ENCODE peak calls at places on chromosomes 5 and 9, in seven cellular contexts. One of them, this sample, is unnamed.
A peak's percentile ranks its signal among the peaks of the same experiment; 100 is the strongest.

GRCh38 chr5:143341807-143342570 is 61.5 kb downstream of the NR3C1 start:
- DNase-seq in right lobe of liver: no peak
- DNase-seq in dorsolateral prefrontal cortex: no peak
- DNase-seq in fibroblast of lung: peak; percentile 71
- DNase-seq in OCI-LY7: no peak
- DNase-seq in coronary artery: no peak
- DNase-seq in kidney epithelial cell: peak; percentile 7
- DNase-seq in this sample: peak; percentile 35

GRCh38 chr5:157365732-157366131 is 94.3 kb upstream of the NIPAL4 start:
- DNase-seq in coronary artery: no peak
- DNase-seq in fibroblast of lung: no peak
- DNase-seq in kidney epithelial cell: no peak
- DNase-seq in dorsolateral prefrontal cortex: no peak
- DNase-seq in OCI-LY7: no peak
- DNase-seq in right lobe of liver: no peak
- DNase-seq in this sample: no peak

GRCh38 chr5:56638061-56638621 is 177.2 kb upstream of the MAP3K1 start:
- DNase-seq in kidney epithelial cell: peak; percentile 69
- DNase-seq in fibroblast of lung: no peak
- DNase-seq in right lobe of liver: peak; percentile 48
- DNase-seq in dorsolateral prefrontal cortex: no peak
- DNase-seq in coronary artery: no peak
- DNase-seq in OCI-LY7: no peak
- DNase-seq in this sample: peak; percentile 69

GRCh38 chr9:69785757-69786156 is 25.9 kb upstream of the PTAR1 start:
- DNase-seq in OCI-LY7: no peak
- DNase-seq in kidney epithelial cell: no peak
- DNase-seq in fibroblast of lung: peak; percentile 44
- DNase-seq in dorsolateral prefrontal cortex: no peak
- DNase-seq in coronary artery: no peak
- DNase-seq in right lobe of liver: no peak
- DNase-seq in this sample: no peak

GRCh38 chr5:179209359-179210150 is 135.7 kb downstream of the ADAMTS2 start:
- DNase-seq in OCI-LY7: no peak
- DNase-seq in fibroblast of lung: peak; percentile 72
- DNase-seq in right lobe of liver: no peak
- DNase-seq in dorsolateral prefrontal cortex: no peak
- DNase-seq in coronary artery: no peak
- DNase-seq in kidney epithelial cell: no peak
- DNase-seq in this sample: no peak

GRCh38 chr5:148312159-148312558 is at the start of gene SPINK7:
- DNase-seq in fibroblast of lung: no peak
- DNase-seq in OCI-LY7: no peak
- DNase-seq in dorsolateral prefrontal cortex: no peak
- DNase-seq in right lobe of liver: no peak
- DNase-seq in coronary artery: no peak
- DNase-seq in kidney epithelial cell: no peak
- DNase-seq in this sample: no peak

GRCh38 chr9:131228096-131228495 is 48.2 kb downstream of the FAM78A start:
- DNase-seq in coronary artery: no peak
- DNase-seq in dorsolateral prefrontal cortex: no peak
- DNase-seq in kidney epithelial cell: no peak
- DNase-seq in fibroblast of lung: no peak
- DNase-seq in OCI-LY7: no peak
- DNase-seq in right lobe of liver: no peak
- DNase-seq in this sample: no peak

GRCh38 chr9:81522721-81523551 is 166.4 kb downstream of the TLE1 start:
- DNase-seq in dorsolateral prefrontal cortex: no peak
- DNase-seq in kidney epithelial cell: no peak
- DNase-seq in coronary artery: no peak
- DNase-seq in fibroblast of lung: peak; percentile 57
- DNase-seq in right lobe of liver: peak; percentile 38
- DNase-seq in OCI-LY7: peak; percentile 39
- DNase-seq in this sample: no peak

GRCh38 chr5:146909496-146910068 is 31.0 kb upstream of the PPP2R2B start:
- DNase-seq in coronary artery: no peak
- DNase-seq in right lobe of liver: no peak
- DNase-seq in fibroblast of lung: no peak
- DNase-seq in dorsolateral prefrontal cortex: no peak
- DNase-seq in OCI-LY7: no peak
- DNase-seq in kidney epithelial cell: no peak
- DNase-seq in this sample: no peak

GRCh38 chr9:70484232-70485130 is 70.0 kb upstream of the KLF9 start:
- DNase-seq in kidney epithelial cell: no peak
- DNase-seq in fibroblast of lung: peak; percentile 67
- DNase-seq in dorsolateral prefrontal cortex: no peak
- DNase-seq in right lobe of liver: no peak
- DNase-seq in OCI-LY7: peak; percentile 38
- DNase-seq in coronary artery: no peak
- DNase-seq in this sample: no peak

GRCh38 chr5:124705577-124705976 is 40.9 kb downstream of the ZNF608 start:
- DNase-seq in right lobe of liver: no peak
- DNase-seq in dorsolateral prefrontal cortex: no peak
- DNase-seq in fibroblast of lung: no peak
- DNase-seq in coronary artery: no peak
- DNase-seq in kidney epithelial cell: no peak
- DNase-seq in OCI-LY7: peak; percentile 39
- DNase-seq in this sample: no peak

GRCh38 chr9:114033397-114034103 is 44.5 kb downstream of the AMBP start:
- DNase-seq in dorsolateral prefrontal cortex: no peak
- DNase-seq in kidney epithelial cell: no peak
- DNase-seq in coronary artery: peak; percentile 59
- DNase-seq in right lobe of liver: no peak
- DNase-seq in OCI-LY7: peak; percentile 3
- DNase-seq in fibroblast of lung: peak; percentile 8
- DNase-seq in this sample: no peak

GRCh38 chr5:170448221-170448620 is 55.6 kb upstream of the KCNIP1 start:
- DNase-seq in OCI-LY7: no peak
- DNase-seq in right lobe of liver: no peak
- DNase-seq in dorsolateral prefrontal cortex: no peak
- DNase-seq in coronary artery: no peak
- DNase-seq in kidney epithelial cell: no peak
- DNase-seq in fibroblast of lung: no peak
- DNase-seq in this sample: no peak

GRCh38 chr5:74685979-74686631 is 1.1 kb downstream of the HEXB start:
- DNase-seq in kidney epithelial cell: no peak
- DNase-seq in OCI-LY7: peak; percentile 48
- DNase-seq in dorsolateral prefrontal cortex: no peak
- DNase-seq in coronary artery: no peak
- DNase-seq in fibroblast of lung: peak; percentile 28
- DNase-seq in right lobe of liver: no peak
- DNase-seq in this sample: no peak

GRCh38 chr9:15915711-15916110 is 362.9 kb downstream of the CCDC171 start:
- DNase-seq in coronary artery: no peak
- DNase-seq in dorsolateral prefrontal cortex: no peak
- DNase-seq in OCI-LY7: no peak
- DNase-seq in fibroblast of lung: no peak
- DNase-seq in kidney epithelial cell: no peak
- DNase-seq in right lobe of liver: no peak
- DNase-seq in this sample: peak; percentile 0

GRCh38 chr5:150059623-150060022 is 26.7 kb downstream of the CSF1R start:
- DNase-seq in right lobe of liver: no peak
- DNase-seq in fibroblast of lung: no peak
- DNase-seq in OCI-LY7: no peak
- DNase-seq in kidney epithelial cell: no peak
- DNase-seq in dorsolateral prefrontal cortex: no peak
- DNase-seq in coronary artery: no peak
- DNase-seq in this sample: no peak
- TF ChIP-seq CTCF in right lobe of liver: no peak
- TF ChIP-seq CTCF in fibroblast of lung: no peak
- TF ChIP-seq CTCF in OCI-LY7: no peak
- TF ChIP-seq CTCF in kidney epithelial cell: no peak
- TF ChIP-seq CTCF in dorsolateral prefrontal cortex: no peak
- TF ChIP-seq CTCF in coronary artery: no peak
- TF ChIP-seq CTCF in this sample: no peak

GRCh38 chr5:24712047-24712446 is 67.3 kb upstream of the CDH10 start:
- DNase-seq in fibroblast of lung: no peak
- DNase-seq in coronary artery: no peak
- DNase-seq in right lobe of liver: no peak
- DNase-seq in dorsolateral prefrontal cortex: no peak
- DNase-seq in OCI-LY7: no peak
- DNase-seq in kidney epithelial cell: no peak
- DNase-seq in this sample: no peak

GRCh38 chr5:24720743-24721142 is 76.0 kb upstream of the CDH10 start:
- DNase-seq in coronary artery: no peak
- DNase-seq in right lobe of liver: no peak
- DNase-seq in dorsolateral prefrontal cortex: no peak
- DNase-seq in fibroblast of lung: no peak
- DNase-seq in kidney epithelial cell: no peak
- DNase-seq in OCI-LY7: no peak
- DNase-seq in this sample: no peak

GRCh38 chr5:24712947-24713346 is 68.2 kb upstream of the CDH10 start:
- DNase-seq in dorsolateral prefrontal cortex: no peak
- DNase-seq in kidney epithelial cell: no peak
- DNase-seq in fibroblast of lung: no peak
- DNase-seq in coronary artery: no peak
- DNase-seq in OCI-LY7: no peak
- DNase-seq in right lobe of liver: no peak
- DNase-seq in this sample: no peak

DNA sequence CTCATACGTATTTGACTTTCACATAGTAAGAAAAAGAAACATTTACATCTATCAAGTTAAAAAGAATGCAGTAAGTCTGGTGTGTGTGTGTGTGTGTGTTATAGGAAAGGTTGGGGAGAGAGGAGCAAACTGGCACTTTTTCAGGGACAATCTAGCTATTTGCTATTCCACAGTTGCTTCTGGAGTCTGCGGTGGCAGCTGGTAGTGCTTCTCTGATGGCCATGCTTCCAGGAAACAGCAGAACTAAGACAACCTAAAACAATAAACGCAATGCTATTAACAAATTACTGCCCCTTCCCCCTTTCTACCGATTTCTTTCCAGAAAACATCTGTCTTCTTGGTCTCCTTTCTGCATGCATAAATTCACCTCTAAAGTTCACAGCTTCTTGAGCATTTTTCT is 70.0 kb upstream of the CDH10 start:
- DNase-seq in fibroblast of lung: peak; percentile 22
- DNase-seq in OCI-LY7: no peak
- DNase-seq in kidney epithelial cell: no peak
- DNase-seq in right lobe of liver: no peak
- DNase-seq in dorsolateral prefrontal cortex: no peak
- DNase-seq in coronary artery: no peak
- DNase-seq in this sample: no peak
- H3K4me3 ChIP-seq in fibroblast of lung: no peak overlapping the region
- H3K4me3 ChIP-seq in OCI-LY7: no peak overlapping the region
- H3K4me3 ChIP-seq in kidney epithelial cell: no peak overlapping the region
- H3K4me3 ChIP-seq in right lobe of liver: no peak overlapping the region
- H3K4me3 ChIP-seq in dorsolateral prefrontal cortex: peak overlapping the region; percentile 17
- H3K4me3 ChIP-seq in coronary artery: no peak overlapping the region
- H3K4me3 ChIP-seq in this sample: no peak overlapping the region

GRCh38 chr5:155144956-155145355 is 131.4 kb downstream of the KIF4B start:
- DNase-seq in fibroblast of lung: no peak
- DNase-seq in kidney epithelial cell: no peak
- DNase-seq in coronary artery: no peak
- DNase-seq in OCI-LY7: no peak
- DNase-seq in right lobe of liver: no peak
- DNase-seq in dorsolateral prefrontal cortex: no peak
- DNase-seq in this sample: no peak

GRCh38 chr5:155148694-155149093 is 135.1 kb downstream of the KIF4B start:
- DNase-seq in kidney epithelial cell: no peak
- DNase-seq in right lobe of liver: no peak
- DNase-seq in dorsolateral prefrontal cortex: no peak
- DNase-seq in fibroblast of lung: no peak
- DNase-seq in coronary artery: no peak
- DNase-seq in OCI-LY7: no peak
- DNase-seq in this sample: no peak

GRCh38 chr5:155150012-155150411 is 136.5 kb downstream of the KIF4B start:
- DNase-seq in coronary artery: no peak
- DNase-seq in right lobe of liver: no peak
- DNase-seq in fibroblast of lung: no peak
- DNase-seq in dorsolateral prefrontal cortex: no peak
- DNase-seq in OCI-LY7: peak; percentile 3
- DNase-seq in kidney epithelial cell: no peak
- DNase-seq in this sample: no peak

DNA sequence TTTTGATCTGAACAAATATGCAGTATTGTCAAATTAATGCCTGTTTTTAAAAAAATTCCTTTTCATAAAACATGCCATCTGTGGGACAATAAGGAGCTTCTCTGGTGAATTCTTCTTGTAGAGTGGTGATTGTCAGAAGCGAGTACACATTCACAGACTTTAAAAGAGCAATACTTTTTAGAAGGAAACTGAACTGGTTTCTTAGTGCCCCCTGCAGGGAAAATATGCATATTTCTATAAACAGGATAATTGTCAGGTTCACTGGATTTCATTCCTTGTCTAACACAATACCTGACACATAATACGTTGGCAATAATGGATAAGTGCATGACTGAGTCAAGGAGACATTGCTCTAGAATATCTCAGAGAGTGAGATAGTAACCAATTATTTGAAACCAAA is 133.7 kb downstream of the KIF4B start:
- DNase-seq in dorsolateral prefrontal cortex: no peak
- DNase-seq in coronary artery: no peak
- DNase-seq in right lobe of liver: no peak
- DNase-seq in OCI-LY7: no peak
- DNase-seq in fibroblast of lung: no peak
- DNase-seq in kidney epithelial cell: no peak
- DNase-seq in this sample: no peak
- TF ChIP-seq CTCF in dorsolateral prefrontal cortex: peak; percentile 44
- TF ChIP-seq CTCF in coronary artery: peak; percentile 42
- TF ChIP-seq CTCF in right lobe of liver: peak; percentile 33
- TF ChIP-seq CTCF in OCI-LY7: peak; percentile 62
- TF ChIP-seq CTCF in fibroblast of lung: peak; percentile 21
- TF ChIP-seq CTCF in kidney epithelial cell: peak; percentile 26
- TF ChIP-seq CTCF in this sample: peak; percentile 36

GRCh38 chr9:21402387-21403247 is 6.3 kb upstream of the IFNA8 start:
- DNase-seq in fibroblast of lung: no peak
- DNase-seq in coronary artery: no peak
- DNase-seq in OCI-LY7: no peak
- DNase-seq in right lobe of liver: no peak
- DNase-seq in kidney epithelial cell: no peak
- DNase-seq in dorsolateral prefrontal cortex: peak; percentile 37
- DNase-seq in this sample: no peak
- H3K4me3 ChIP-seq in fibroblast of lung: peak overlapping the region; percentile 9
- H3K4me3 ChIP-seq in coronary artery: peak overlapping the region; percentile 52
- H3K4me3 ChIP-seq in OCI-LY7: no peak overlapping the region
- H3K4me3 ChIP-seq in right lobe of liver: no peak overlapping the region
- H3K4me3 ChIP-seq in kidney epithelial cell: peak overlapping the region; percentile 30
- H3K4me3 ChIP-seq in dorsolateral prefrontal cortex: peak overlapping the region; percentile 76
- H3K4me3 ChIP-seq in this sample: peak overlapping the region; percentile 48

GRCh38 chr5:80407735-80408474 is at the start of gene ZFYVE16:
- DNase-seq in OCI-LY7: peak; percentile 97
- DNase-seq in fibroblast of lung: peak; percentile 94
- DNase-seq in coronary artery: peak; percentile 98
- DNase-seq in kidney epithelial cell: peak; percentile 85
- DNase-seq in dorsolateral prefrontal cortex: peak; percentile 97
- DNase-seq in right lobe of liver: peak; percentile 99
- DNase-seq in this sample: peak; percentile 71
- TF ChIP-seq CTCF in OCI-LY7: peak; percentile 21
- TF ChIP-seq CTCF in fibroblast of lung: no peak
- TF ChIP-seq CTCF in coronary artery: no peak
- TF ChIP-seq CTCF in kidney epithelial cell: peak; percentile 32
- TF ChIP-seq CTCF in dorsolateral prefrontal cortex: no peak
- TF ChIP-seq CTCF in right lobe of liver: peak; percentile 28
- TF ChIP-seq CTCF in this sample: no peak